ENCODE peak calls at places on chromosomes 13 and 19, in ten cellular contexts. W is tibial nerve; S is cardiac muscle cell; J is CD8-positive, alpha-beta T cell; B is lung; Q is aorta; M is PC-9; G is brain microvascular endothelial cell; C is left ventricle myocardium inferior; F is left lung. H is an unnamed sample. For H3K36me3, the result is how much of the 10 kb centered on the place peaks cover.

GRCh38 chr13:40624338-40624737 is 42.1 kb downstream of the FOXO1 start:
- DNase-seq in W (no peak), S (peak), J (peak), B (no peak), Q (no peak), M (no peak), G (peak), C (no peak), F (no peak), H (no peak)

GRCh38 chr19:13834308-13834790 is 39.1 kb downstream of the ZSWIM4 start:
- DNase-seq in W (no peak), S (peak), J (peak), B (no peak), Q (no peak), M (peak), G (no peak), C (no peak), F (no peak), H (no peak)

GRCh38 chr19:5578094-5578846 is 10.5 kb upstream of the TINCR start:
- DNase-seq in W (peak), S (peak), J (peak), B (peak), Q (peak), M (no peak), G (peak), C (peak), F (peak), H (no peak)

GRCh38 chr19:6030214-6030507 is 52.2 kb upstream of the RANBP3 start:
- DNase-seq in W (no peak), S (peak), J (no peak), B (no peak), Q (no peak), M (peak), G (peak), C (no peak), F (no peak), H (no peak)

GRCh38 chr19:18385359-18385674 is 641 bp upstream of the GDF15 start:
- DNase-seq in W (no peak), S (no peak), J (no peak), B (no peak), Q (no peak), M (no peak), G (no peak), C (no peak), F (no peak), H (no peak)

GRCh38 chr13:91144054-91144453 is 203.4 kb upstream of the MIR17HG start:
- DNase-seq in W (no peak), S (no peak), J (no peak), B (no peak), Q (no peak), M (no peak), G (peak), C (no peak), F (no peak), H (no peak)

GRCh38 chr19:43751466-43752220 is 3.1 kb downstream of the SMG9 start:
- DNase-seq in W (no peak), S (no peak), J (no peak), B (no peak), Q (no peak), M (no peak), G (no peak), C (no peak), F (no peak), H (no peak)

GRCh38 chr19:43318796-43319314 is 34.6 kb upstream of the CD177 start:
- DNase-seq in W (no peak), S (no peak), J (no peak), B (no peak), Q (no peak), M (no peak), G (no peak), C (no peak), F (no peak), H (no peak)

GRCh38 chr13:26693749-26694463 is 66.7 kb downstream of the GPR12 start:
- DNase-seq in W (no peak), S (no peak), J (no peak), B (no peak), Q (no peak), M (no peak), G (no peak), C (no peak), F (no peak), H (no peak)

GRCh38 chr13:95356916-95357315 is 55.7 kb upstream of the ABCC4 start:
- DNase-seq in W (no peak), S (no peak), J (no peak), B (no peak), Q (no peak), M (no peak), G (no peak), C (no peak), F (no peak), H (no peak)

GRCh38 chr13:114146629-114147028 is 14.2 kb upstream of the RASA3 start:
- DNase-seq in W (no peak), S (no peak), J (no peak), B (no peak), Q (no peak), M (no peak), G (no peak), C (no peak), F (peak), H (no peak)

GRCh38 chr19:44626067-44626624 is 12.8 kb downstream of the IGSF23 start:
- DNase-seq in W (no peak), S (peak), J (no peak), B (peak), Q (peak), M (peak), G (peak), C (no peak), F (no peak), H (no peak)

GRCh38 chr19:57637379-57637778 is 4.4 kb downstream of the ZNF211 start:
- DNase-seq in W (no peak), S (no peak), J (no peak), B (no peak), Q (no peak), M (no peak), G (no peak), C (no peak), F (no peak), H (no peak)
- H3K36me3 ChIP-seq in W (half or more), S (under half), J (half or more), B (under half), Q (under half), M (half or more), G (under half), C (half or more), F (under half), H (under half)

DNA sequence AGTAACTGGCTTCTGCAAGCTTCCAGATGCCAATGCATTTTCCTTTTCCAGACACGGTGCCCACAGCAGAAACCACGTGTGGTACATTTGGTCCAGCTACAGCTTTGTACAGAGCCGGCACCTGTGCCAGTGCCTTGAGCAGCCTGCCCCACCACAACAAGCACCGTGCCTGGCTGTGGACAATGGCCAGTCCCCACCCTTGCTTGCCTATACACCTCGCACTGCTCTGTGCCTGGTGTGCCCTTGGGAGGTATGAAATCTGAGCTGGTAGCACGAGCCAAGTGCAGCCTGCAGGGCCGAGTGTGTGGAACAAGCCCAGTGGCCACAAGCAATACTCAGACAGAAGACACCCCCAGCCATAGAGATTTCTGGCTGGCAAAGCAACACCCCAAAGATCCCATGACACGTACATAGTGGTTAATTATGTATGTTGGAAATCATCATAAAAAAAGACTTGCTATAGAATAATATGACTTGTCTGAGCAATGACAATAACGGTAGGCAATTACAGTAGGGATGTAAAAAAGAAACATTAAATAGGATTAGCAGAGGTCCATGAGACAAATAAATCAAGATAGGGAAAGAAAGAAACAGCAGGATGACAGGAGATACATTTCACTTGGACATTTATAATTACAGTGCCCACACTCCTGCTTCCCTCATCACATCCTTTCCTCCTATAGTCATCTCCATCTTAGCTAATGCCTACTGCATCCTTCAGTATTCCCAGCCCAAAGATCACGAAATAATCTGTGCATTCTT is 1399.5 kb downstream of the PCDH9 start:
- DNase-seq in W (no peak), S (no peak), J (no peak), B (no peak), Q (no peak), M (no peak), G (no peak), C (no peak), F (peak), H (no peak)
- H3K4me3 ChIP-seq in W (no peak), S (no peak), J (no peak), B (no peak), Q (no peak), M (no peak), G (no peak), C (no peak), F (no peak), H (no peak)

GRCh38 chr13:47184311-47184710 is 287.5 kb upstream of the HTR2A start:
- DNase-seq in W (no peak), S (peak), J (no peak), B (no peak), Q (no peak), M (no peak), G (no peak), C (no peak), F (no peak), H (no peak)
- H3K36me3 ChIP-seq in W (under half), S (under half), J (under half), B (under half), Q (under half), M (under half), G (under half), C (under half), F (under half), H (under half)

DNA sequence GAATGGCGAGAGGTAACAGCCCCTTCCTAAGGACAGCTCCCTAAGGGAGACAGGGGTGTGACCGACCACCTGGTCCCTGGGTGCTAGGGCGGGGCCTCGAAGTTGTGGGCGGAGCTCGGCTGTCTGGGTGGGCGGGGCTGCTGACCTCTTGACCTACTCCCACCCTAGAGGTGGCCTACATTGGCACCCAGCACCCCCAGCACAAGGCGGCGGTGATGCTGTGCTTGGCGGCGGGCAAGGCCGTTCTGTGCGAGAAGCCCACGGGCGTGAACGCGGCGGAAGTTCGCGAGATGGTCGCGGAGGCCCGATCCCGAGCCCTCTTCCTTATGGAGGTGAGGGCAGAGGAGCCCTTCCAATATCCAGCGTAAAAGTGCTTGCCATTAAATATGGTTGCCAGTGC is 2.4 kb downstream of the DHDH start:
- DNase-seq in W (no peak), S (no peak), J (no peak), B (no peak), Q (no peak), M (no peak), G (no peak), C (no peak), F (no peak), H (no peak)
- H3K4me3 ChIP-seq in W (no peak), S (no peak), J (no peak), B (no peak), Q (no peak), M (no peak), G (no peak), C (no peak), F (no peak), H (no peak)

DNA sequence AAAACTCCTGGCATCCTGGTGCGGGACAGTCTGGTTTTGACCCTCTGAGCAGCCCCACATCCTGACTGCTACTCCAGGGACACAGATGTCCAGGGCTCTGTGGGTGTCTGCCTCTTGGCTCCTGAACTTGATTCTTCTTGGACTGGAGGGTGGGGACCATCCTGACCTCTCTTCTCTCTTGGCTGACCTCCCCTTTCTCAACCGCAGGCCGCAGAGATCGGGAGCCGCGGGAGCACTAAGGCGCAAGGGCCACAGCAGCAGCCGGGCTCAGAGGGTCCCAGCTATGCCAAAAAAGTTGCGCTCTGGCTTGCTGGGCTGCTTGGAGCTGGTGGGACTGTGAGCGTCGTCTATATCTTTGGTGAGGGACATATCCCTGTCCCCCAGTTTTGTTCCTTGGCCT is 1.0 kb downstream of the TIMM50 start:
- DNase-seq in W (no peak), S (no peak), J (no peak), B (no peak), Q (no peak), M (no peak), G (no peak), C (no peak), F (peak), H (no peak)
- H3K36me3 ChIP-seq in W (half or more), S (under half), J (under half), B (under half), Q (under half), M (under half), G (under half), C (under half), F (under half), H (under half)

DNA sequence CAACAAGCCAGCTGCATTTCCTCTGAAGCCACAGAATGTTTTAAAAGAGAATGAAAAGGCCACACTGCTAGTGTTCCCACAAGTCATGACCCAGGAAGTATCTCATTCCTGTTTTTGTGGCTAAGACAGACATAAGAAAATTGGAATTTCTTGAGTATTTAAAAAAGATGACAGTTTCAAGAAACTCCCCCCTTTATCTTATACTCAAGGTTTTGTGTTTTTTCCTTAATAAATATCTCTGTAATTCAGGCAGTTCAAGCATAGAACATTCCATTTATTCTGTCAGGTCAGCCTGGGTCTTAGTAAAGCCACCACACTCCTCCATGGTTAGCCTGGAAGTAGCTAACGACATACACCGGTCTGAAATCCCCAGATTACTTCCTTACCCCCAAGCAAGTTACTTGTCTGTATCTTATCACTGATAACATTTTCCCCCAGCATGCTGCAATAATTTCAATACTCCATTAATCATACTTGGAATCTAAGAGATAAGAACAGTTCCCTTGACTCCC is 80.8 kb downstream of the COL4A1 start:
- DNase-seq in W (no peak), S (peak), J (no peak), B (no peak), Q (no peak), M (peak), G (peak), C (no peak), F (no peak), H (no peak)
- H3K4me3 ChIP-seq in W (no peak), S (no peak), J (no peak), B (no peak), Q (no peak), M (no peak), G (no peak), C (no peak), F (no peak), H (no peak)

DNA sequence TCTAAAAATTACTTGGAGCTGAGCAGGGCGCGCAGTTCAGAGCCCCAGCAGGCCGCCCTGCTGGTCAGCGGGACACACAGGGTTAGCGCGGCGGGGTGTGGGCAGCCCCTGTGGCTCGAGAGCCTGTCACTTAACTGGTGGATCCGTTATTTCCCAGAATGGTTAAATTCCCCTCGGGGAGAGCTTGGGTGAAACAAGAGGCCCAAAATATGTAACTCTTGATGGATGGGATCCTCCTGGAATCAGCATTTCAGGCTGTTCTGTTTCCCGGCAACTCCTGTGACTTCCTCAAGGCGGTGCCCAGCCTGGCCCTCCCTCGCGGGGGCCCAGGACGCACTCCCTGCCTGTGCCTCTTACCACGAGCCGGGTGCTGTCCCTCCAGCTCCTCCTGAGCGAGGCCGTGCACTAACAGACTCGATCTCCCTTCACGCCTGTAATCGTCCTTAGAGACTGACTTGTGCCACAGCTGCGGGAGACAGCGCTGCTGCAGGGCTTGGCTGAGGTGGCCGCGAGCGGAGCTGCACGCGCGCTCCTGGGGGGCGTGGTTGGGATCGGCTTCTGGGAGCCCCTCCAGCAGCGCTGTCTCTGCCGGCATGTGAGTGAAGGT is 9.7 kb downstream of the PTBP1 start:
- DNase-seq in W (no peak), S (no peak), J (no peak), B (no peak), Q (no peak), M (no peak), G (no peak), C (no peak), F (no peak), H (no peak)
- H3K36me3 ChIP-seq in W (half or more), S (half or more), J (half or more), B (half or more), Q (under half), M (under half), G (half or more), C (half or more), F (under half), H (half or more)

GRCh38 chr19:42277821-42278809 is 9.1 kb downstream of the CIC start:
- DNase-seq in W (no peak), S (peak), J (no peak), B (no peak), Q (peak), M (no peak), G (no peak), C (no peak), F (no peak), H (no peak)
- H3K4me3 ChIP-seq in W (no peak), S (no peak), J (no peak), B (no peak), Q (no peak), M (no peak), G (no peak), C (peak), F (no peak), H (no peak)

GRCh38 chr19:3976495-3977241 is 5.8 kb upstream of the DAPK3 start:
- DNase-seq in W (no peak), S (peak), J (no peak), B (peak), Q (no peak), M (no peak), G (no peak), C (no peak), F (no peak), H (no peak)
- H3K36me3 ChIP-seq in W (half or more), S (half or more), J (half or more), B (half or more), Q (under half), M (under half), G (half or more), C (half or more), F (under half), H (half or more)